ENCODE peak calls at places on chromosomes 5 and 9, in seven cellular contexts. U is H9, O is IMR-90, S is H1, M is trophoblast cell, H is mesenchymal stem cell, I is mesendoderm. X is an unnamed sample.

GRCh38 chr5:78519198-78519941 is 129.2 kb downstream of the LHFPL2 start:
- DNase-seq in I (no peak), O (no peak), S (no peak), M (no peak), H (peak; percentile 28), U (no peak), X (no peak)

GRCh38 chr5:10624679-10625078 is 60.8 kb downstream of the ANKRD33B start:
- DNase-seq in M (no peak), O (no peak), U (no peak), H (no peak), I (no peak), S (no peak), X (no peak)

GRCh38 chr5:59039296-59040006 is 456.6 kb downstream of the RAB3C start:
- DNase-seq in S (peak; percentile 77), M (peak; percentile 65), I (peak; percentile 76), H (peak; percentile 90), U (peak; percentile 57), O (peak; percentile 76), X (peak; percentile 39)

GRCh38 chr9:112496074-112496722 is 9.6 kb downstream of the KIAA1958 start:
- DNase-seq in I (no peak), U (no peak), O (peak; percentile 15), M (no peak), H (peak; percentile 66), S (no peak), X (no peak)

GRCh38 chr9:34070601-34071340 is 22.1 kb upstream of the UBAP2 start:
- DNase-seq in O (peak; percentile 67), M (peak; percentile 25), S (no peak), U (no peak), I (no peak), H (no peak), X (no peak)

GRCh38 chr5:7842531-7842930 is 8.4 kb downstream of the CFAP90 start:
- DNase-seq in U (no peak), S (no peak), H (no peak), O (no peak), M (no peak), I (no peak), X (no peak)

GRCh38 chr9:126522957-126523356 is 90.8 kb upstream of the LMX1B start:
- DNase-seq in U (peak; percentile 39), H (no peak), S (no peak), O (no peak), M (no peak), I (no peak), X (no peak)

GRCh38 chr5:138649316-138649720 is 74.1 kb upstream of the HSPA9 start:
- DNase-seq in S (no peak), O (no peak), H (no peak), I (no peak), U (peak; percentile 54), M (no peak), X (no peak)

GRCh38 chr9:113516840-113517577 is 53.5 kb downstream of the RGS3 start:
- DNase-seq in O (peak; percentile 39), M (no peak), H (no peak), S (no peak), I (no peak), U (no peak), X (no peak)

GRCh38 chr9:82334286-82334685 is 345.7 kb downstream of the SPATA31D1 start:
- DNase-seq in I (no peak), S (no peak), U (no peak), M (no peak), H (peak; percentile 27), O (peak; percentile 65), X (no peak)

GRCh38 chr9:81305561-81306182 is 383.7 kb downstream of the TLE1 start:
- DNase-seq in M (no peak), H (peak; percentile 15), I (no peak), S (no peak), U (no peak), O (no peak), X (no peak)

GRCh38 chr9:32395483-32396216 is 11.2 kb downstream of the ACO1 start:
- DNase-seq in H (peak; percentile 89), O (peak; percentile 98), U (no peak), I (no peak), M (peak; percentile 46), S (no peak), X (no peak)

GRCh38 chr5:18404039-18404438 is 769.8 kb downstream of the TAF11L14 start:
- DNase-seq in M (no peak), H (no peak), O (no peak), U (no peak), I (no peak), S (no peak), X (no peak)

GRCh38 chr5:103347729-103348128 is 89.2 kb downstream of the MACIR start:
- DNase-seq in O (no peak), I (peak; percentile 75), H (no peak), U (no peak), M (no peak), S (no peak), X (no peak)

GRCh38 chr9:96478829-96479371 is 28.9 kb downstream of the HABP4 start:
- DNase-seq in S (no peak), I (no peak), O (peak; percentile 49), M (no peak), H (peak; percentile 9), U (no peak), X (no peak)

GRCh38 chr9:36714161-36714560 is 141.5 kb downstream of the MELK start:
- DNase-seq in U (no peak), O (no peak), S (no peak), M (no peak), H (no peak), I (no peak), X (no peak)

GRCh38 chr5:35518104-35518503 is 99.6 kb upstream of the SPEF2 start:
- DNase-seq in M (peak; percentile 6), U (no peak), S (no peak), H (no peak), I (no peak), O (no peak), X (no peak)

GRCh38 chr9:70093944-70094343 is 50.3 kb downstream of the MAMDC2 start:
- DNase-seq in H (peak; percentile 13), I (no peak), S (no peak), M (no peak), O (no peak), U (no peak), X (no peak)

GRCh38 chr5:106019271-106019670 is 1651.5 kb downstream of the EFNA5 start:
- DNase-seq in O (peak; percentile 62), U (no peak), I (no peak), H (no peak), S (no peak), M (no peak), X (no peak)

GRCh38 chr9:80175286-80175906 is 603.6 kb downstream of the TLE4 start:
- DNase-seq in O (peak; percentile 64), H (peak; percentile 52), S (no peak), I (peak; percentile 41), U (no peak), M (peak; percentile 70), X (peak; percentile 5)

GRCh38 chr9:80177949-80178480 is 606.2 kb downstream of the TLE4 start:
- DNase-seq in U (no peak), M (no peak), H (no peak), S (no peak), I (no peak), O (no peak), X (no peak)
- H4K8ac ChIP-seq in U (no peak overlapping the region), M (no peak overlapping the region), H (no peak overlapping the region), S (no peak overlapping the region), I (no peak overlapping the region), O (no peak overlapping the region), X (no peak overlapping the region)

GRCh38 chr5:134122530-134122929 is 8.0 kb downstream of the TCF7 start:
- DNase-seq in M (no peak), U (no peak), S (no peak), I (no peak), O (no peak), H (no peak), X (no peak)
- H4K8ac ChIP-seq in M (no peak overlapping the region), U (no peak overlapping the region), S (no peak overlapping the region), I (no peak overlapping the region), O (no peak overlapping the region), H (no peak overlapping the region), X (peak overlapping the region; percentile 43)

GRCh38 chr5:134463991-134464760 is 52.5 kb upstream of the CDKN2AIPNL start:
- DNase-seq in H (peak; percentile 35), I (no peak), S (no peak), O (peak; percentile 49), M (no peak), U (no peak), X (no peak)

GRCh38 chr5:134466241-134467069 is 54.8 kb upstream of the CDKN2AIPNL start:
- DNase-seq in M (peak; percentile 62), U (peak; percentile 96), I (peak; percentile 97), H (peak; percentile 95), S (peak; percentile 88), O (peak; percentile 55), X (peak; percentile 41)

GRCh38 chr5:134465856-134466240 is 54.2 kb upstream of the CDKN2AIPNL start:
- DNase-seq in S (peak; percentile 95), I (peak; percentile 94), M (peak; percentile 82), O (peak; percentile 90), H (peak; percentile 94), U (peak; percentile 89), X (peak; percentile 60)

GRCh38 chr5:134463176-134463720 is 51.6 kb upstream of the CDKN2AIPNL start:
- DNase-seq in S (no peak), O (no peak), U (no peak), I (no peak), M (no peak), H (no peak), X (no peak)

GRCh38 chr5:134464988-134465855 is 53.5 kb upstream of the CDKN2AIPNL start:
- DNase-seq in O (no peak), M (no peak), H (no peak), S (no peak), U (no peak), I (no peak), X (no peak)
- H4K8ac ChIP-seq in O (peak overlapping the region; percentile 86), M (peak overlapping the region; percentile 67), H (peak overlapping the region; percentile 63), S (peak overlapping the region; percentile 21), U (no peak overlapping the region), I (no peak overlapping the region), X (peak overlapping the region; percentile 25)

GRCh38 chr5:89694026-89694540 is 715.5 kb downstream of the CETN3 start:
- DNase-seq in O (no peak), U (no peak), I (no peak), M (peak; percentile 52), H (no peak), S (no peak), X (no peak)

GRCh38 chr5:89690331-89690730 is 719.2 kb downstream of the CETN3 start:
- DNase-seq in I (no peak), O (no peak), M (no peak), H (no peak), S (no peak), U (no peak), X (no peak)

GRCh38 chr5:89698028-89698427 is 711.5 kb downstream of the CETN3 start:
- DNase-seq in U (no peak), O (no peak), I (no peak), H (no peak), M (no peak), S (no peak), X (no peak)

GRCh38 chr5:89697581-89697980 is 712.0 kb downstream of the CETN3 start:
- DNase-seq in S (no peak), O (no peak), H (no peak), U (no peak), M (no peak), I (no peak), X (no peak)

DNA sequence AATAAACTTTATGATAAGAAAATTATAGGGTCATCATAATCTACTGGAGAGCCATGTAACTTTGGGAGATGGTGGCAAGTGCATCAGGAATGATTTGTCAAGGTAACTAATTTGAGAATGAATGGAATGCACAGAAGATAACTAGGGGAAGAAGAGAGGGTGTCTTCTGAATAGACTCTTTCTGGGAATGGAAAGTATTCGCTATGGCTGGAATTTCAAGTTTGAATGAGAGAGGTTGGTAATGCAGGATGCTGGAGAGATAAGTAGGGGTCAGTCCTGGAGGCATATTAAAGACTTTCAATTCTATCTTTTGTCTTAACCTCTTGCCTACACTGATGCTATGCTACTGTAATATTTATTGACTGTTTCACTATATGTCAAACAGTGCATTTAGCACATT is 714.2 kb downstream of the CETN3 start:
- DNase-seq in H (no peak), M (peak; percentile 51), U (no peak), S (no peak), I (peak; percentile 65), O (no peak), X (no peak)
- H4K8ac ChIP-seq in H (no peak overlapping the region), M (no peak overlapping the region), U (no peak overlapping the region), S (no peak overlapping the region), I (no peak overlapping the region), O (no peak overlapping the region), X (no peak overlapping the region)